ENCODE peak calls at places on chromosomes 4 and X, in six cellular contexts. One of them, this sample, is unnamed.

GRCh38 chr4:95838192-95838591 is 1.7 kb upstream of the PDHA2 start:
- DNase-seq in erythroblast: no peak
- DNase-seq in naive thymus-derived CD8-positive, alpha-beta T cell: no peak
- DNase-seq in NCI-H146: no peak
- DNase-seq in NCI-H1092: no peak
- DNase-seq in GM04503: no peak
- DNase-seq in this sample: no peak

GRCh38 chrX:47751670-47752069 is 85.0 kb upstream of the ZNF81 start:
- DNase-seq in erythroblast: peak; percentile 56
- DNase-seq in naive thymus-derived CD8-positive, alpha-beta T cell: peak; percentile 60
- DNase-seq in NCI-H146: peak; percentile 1
- DNase-seq in NCI-H1092: no peak
- DNase-seq in GM04503: no peak
- DNase-seq in this sample: peak; percentile 6

GRCh38 chrX:129877401-129877800 is 28.6 kb upstream of the UTP14A start:
- DNase-seq in erythroblast: no peak
- DNase-seq in naive thymus-derived CD8-positive, alpha-beta T cell: no peak
- DNase-seq in NCI-H146: no peak
- DNase-seq in NCI-H1092: no peak
- DNase-seq in GM04503: no peak
- DNase-seq in this sample: no peak

GRCh38 chrX:22652596-22652995 is 347.2 kb upstream of the DDX53 start:
- DNase-seq in erythroblast: no peak
- DNase-seq in naive thymus-derived CD8-positive, alpha-beta T cell: no peak
- DNase-seq in NCI-H146: peak; percentile 4
- DNase-seq in NCI-H1092: no peak
- DNase-seq in GM04503: no peak
- DNase-seq in this sample: no peak

GRCh38 chrX:49058794-49059193 is at the start of gene CCDC120:
- DNase-seq in erythroblast: no peak
- DNase-seq in naive thymus-derived CD8-positive, alpha-beta T cell: no peak
- DNase-seq in NCI-H146: no peak
- DNase-seq in NCI-H1092: no peak
- DNase-seq in GM04503: no peak
- DNase-seq in this sample: no peak

GRCh38 chr4:69470561-69470960 is 25.1 kb downstream of the UGT2B4 start:
- DNase-seq in erythroblast: no peak
- DNase-seq in naive thymus-derived CD8-positive, alpha-beta T cell: no peak
- DNase-seq in NCI-H146: no peak
- DNase-seq in NCI-H1092: no peak
- DNase-seq in GM04503: no peak
- DNase-seq in this sample: no peak

GRCh38 chr4:143224255-143224654 is 39.5 kb downstream of the USP38 start:
- DNase-seq in erythroblast: no peak
- DNase-seq in naive thymus-derived CD8-positive, alpha-beta T cell: no peak
- DNase-seq in NCI-H146: no peak
- DNase-seq in NCI-H1092: no peak
- DNase-seq in GM04503: no peak
- DNase-seq in this sample: no peak

GRCh38 chr4:100935090-100935489 is 412.2 kb downstream of the PPP3CA start:
- DNase-seq in erythroblast: peak; percentile 1
- DNase-seq in naive thymus-derived CD8-positive, alpha-beta T cell: no peak
- DNase-seq in NCI-H146: no peak
- DNase-seq in NCI-H1092: no peak
- DNase-seq in GM04503: no peak
- DNase-seq in this sample: no peak

GRCh38 chr4:1723131-1723801 is 1.9 kb downstream of the TACC3 start:
- DNase-seq in erythroblast: no peak
- DNase-seq in naive thymus-derived CD8-positive, alpha-beta T cell: peak; percentile 75
- DNase-seq in NCI-H146: no peak
- DNase-seq in NCI-H1092: no peak
- DNase-seq in GM04503: no peak
- DNase-seq in this sample: peak; percentile 45

GRCh38 chr4:187666634-187667033 is 328.9 kb upstream of the ZFP42 start:
- DNase-seq in erythroblast: no peak
- DNase-seq in naive thymus-derived CD8-positive, alpha-beta T cell: no peak
- DNase-seq in NCI-H146: no peak
- DNase-seq in NCI-H1092: no peak
- DNase-seq in GM04503: no peak
- DNase-seq in this sample: no peak

GRCh38 chr4:87219648-87220093 is 747 bp downstream of the KLHL8 start:
- DNase-seq in erythroblast: peak; percentile 80
- DNase-seq in naive thymus-derived CD8-positive, alpha-beta T cell: peak; percentile 68
- DNase-seq in NCI-H146: peak; percentile 4
- DNase-seq in NCI-H1092: peak; percentile 50
- DNase-seq in GM04503: no peak
- DNase-seq in this sample: no peak

GRCh38 chr4:26127851-26128337 is 192.9 kb upstream of the RBPJ start:
- DNase-seq in erythroblast: no peak
- DNase-seq in naive thymus-derived CD8-positive, alpha-beta T cell: no peak
- DNase-seq in NCI-H146: no peak
- DNase-seq in NCI-H1092: peak; percentile 56
- DNase-seq in GM04503: no peak
- DNase-seq in this sample: no peak

GRCh38 chr4:124530464-124531077 is 182.0 kb downstream of the ANKRD50 start:
- DNase-seq in erythroblast: no peak
- DNase-seq in naive thymus-derived CD8-positive, alpha-beta T cell: no peak
- DNase-seq in NCI-H146: no peak
- DNase-seq in NCI-H1092: no peak
- DNase-seq in GM04503: peak; percentile 17
- DNase-seq in this sample: no peak

GRCh38 chr4:101115841-101116240 is 231.5 kb downstream of the PPP3CA start:
- DNase-seq in erythroblast: no peak
- DNase-seq in naive thymus-derived CD8-positive, alpha-beta T cell: no peak
- DNase-seq in NCI-H146: no peak
- DNase-seq in NCI-H1092: no peak
- DNase-seq in GM04503: no peak
- DNase-seq in this sample: no peak

GRCh38 chr4:127165971-127166370 is 466.8 kb upstream of the INTU start:
- DNase-seq in erythroblast: no peak
- DNase-seq in naive thymus-derived CD8-positive, alpha-beta T cell: no peak
- DNase-seq in NCI-H146: no peak
- DNase-seq in NCI-H1092: no peak
- DNase-seq in GM04503: no peak
- DNase-seq in this sample: no peak

GRCh38 chrX:23954396-23954795 is 46.6 kb downstream of the CXorf58 start:
- DNase-seq in erythroblast: no peak
- DNase-seq in naive thymus-derived CD8-positive, alpha-beta T cell: no peak
- DNase-seq in NCI-H146: no peak
- DNase-seq in NCI-H1092: no peak
- DNase-seq in GM04503: no peak
- DNase-seq in this sample: no peak

GRCh38 chr4:83285022-83285387 is 407 bp upstream of the COQ2 start:
- DNase-seq in erythroblast: peak; percentile 82
- DNase-seq in naive thymus-derived CD8-positive, alpha-beta T cell: no peak
- DNase-seq in NCI-H146: no peak
- DNase-seq in NCI-H1092: peak; percentile 4
- DNase-seq in GM04503: peak; percentile 33
- DNase-seq in this sample: no peak

GRCh38 chr4:77669911-77670590 is 64.4 kb downstream of the CXCL13 start:
- DNase-seq in erythroblast: no peak
- DNase-seq in naive thymus-derived CD8-positive, alpha-beta T cell: no peak
- DNase-seq in NCI-H146: peak; percentile 93
- DNase-seq in NCI-H1092: peak; percentile 32
- DNase-seq in GM04503: no peak
- DNase-seq in this sample: no peak

GRCh38 chr4:88706574-88706973 is 8.9 kb upstream of the NAP1L5 start:
- DNase-seq in erythroblast: no peak
- DNase-seq in naive thymus-derived CD8-positive, alpha-beta T cell: no peak
- DNase-seq in NCI-H146: peak; percentile 22
- DNase-seq in NCI-H1092: peak; percentile 42
- DNase-seq in GM04503: no peak
- DNase-seq in this sample: no peak

GRCh38 chr4:185203380-185204237 is at the start of gene CFAP97:
- DNase-seq in erythroblast: peak; percentile 90
- DNase-seq in naive thymus-derived CD8-positive, alpha-beta T cell: peak; percentile 91
- DNase-seq in NCI-H146: peak; percentile 77
- DNase-seq in NCI-H1092: peak; percentile 78
- DNase-seq in GM04503: peak; percentile 49
- DNase-seq in this sample: peak; percentile 89

GRCh38 chr4:7539659-7540058 is 104.9 kb upstream of the PSAPL1 start:
- DNase-seq in erythroblast: peak; percentile 24
- DNase-seq in naive thymus-derived CD8-positive, alpha-beta T cell: peak; percentile 74
- DNase-seq in NCI-H146: no peak
- DNase-seq in NCI-H1092: no peak
- DNase-seq in GM04503: no peak
- DNase-seq in this sample: peak; percentile 78

GRCh38 chr4:77073981-77074865 is 1.6 kb downstream of the CCNI start:
- DNase-seq in erythroblast: peak; percentile 54
- DNase-seq in naive thymus-derived CD8-positive, alpha-beta T cell: no peak
- DNase-seq in NCI-H146: peak; percentile 11
- DNase-seq in NCI-H1092: no peak
- DNase-seq in GM04503: no peak
- DNase-seq in this sample: no peak

GRCh38 chr4:149248191-149248590 is 567.5 kb downstream of the IQCM start:
- DNase-seq in erythroblast: no peak
- DNase-seq in naive thymus-derived CD8-positive, alpha-beta T cell: no peak
- DNase-seq in NCI-H146: no peak
- DNase-seq in NCI-H1092: no peak
- DNase-seq in GM04503: no peak
- DNase-seq in this sample: no peak

GRCh38 chr4:180150818-180151217 is 2092.4 kb upstream of the TENM3 start:
- DNase-seq in erythroblast: no peak
- DNase-seq in naive thymus-derived CD8-positive, alpha-beta T cell: no peak
- DNase-seq in NCI-H146: no peak
- DNase-seq in NCI-H1092: no peak
- DNase-seq in GM04503: no peak
- DNase-seq in this sample: no peak

GRCh38 chrX:44890247-44890646 is 17.3 kb downstream of the KDM6A start:
- DNase-seq in erythroblast: no peak
- DNase-seq in naive thymus-derived CD8-positive, alpha-beta T cell: no peak
- DNase-seq in NCI-H146: no peak
- DNase-seq in NCI-H1092: no peak
- DNase-seq in GM04503: no peak
- DNase-seq in this sample: no peak

GRCh38 chrX:51598899-51599298 is 19.8 kb downstream of the CENPVL3 start:
- DNase-seq in erythroblast: no peak
- DNase-seq in naive thymus-derived CD8-positive, alpha-beta T cell: no peak
- DNase-seq in NCI-H146: no peak
- DNase-seq in NCI-H1092: no peak
- DNase-seq in GM04503: no peak
- DNase-seq in this sample: no peak

This sample was measured in immature natural killer cell.